ENCODE peak calls at places on chromosomes 4 and X, in ten cellular contexts. One of them, this sample, is unnamed. For H3K4me1, the result is how much of the 10 kb centered on the place peaks cover.

GRCh38 chrX:70664726-70665125 is 220.1 kb downstream of the DLG3 start:
- DNase-seq in ovary: no peak
- DNase-seq in upper lobe of left lung: no peak
- DNase-seq in tibial nerve: no peak
- DNase-seq in thyroid gland: no peak
- DNase-seq in testis: no peak
- DNase-seq in adrenal gland: no peak
- DNase-seq in IMR-90: peak
- DNase-seq in stomach: no peak
- DNase-seq in uterus: no peak
- DNase-seq in this sample: no peak

GRCh38 chr4:189912170-189912569 is 28.5 kb upstream of the FRG1 start:
- DNase-seq in adrenal gland: no peak
- DNase-seq in thyroid gland: no peak
- DNase-seq in IMR-90: no peak
- DNase-seq in ovary: no peak
- DNase-seq in uterus: no peak
- DNase-seq in upper lobe of left lung: no peak
- DNase-seq in tibial nerve: no peak
- DNase-seq in stomach: no peak
- DNase-seq in testis: no peak
- DNase-seq in this sample: no peak

GRCh38 chr4:148059617-148060180 is 327.8 kb downstream of the ARHGAP10 start:
- DNase-seq in ovary: no peak
- DNase-seq in upper lobe of left lung: no peak
- DNase-seq in testis: no peak
- DNase-seq in IMR-90: no peak
- DNase-seq in thyroid gland: no peak
- DNase-seq in adrenal gland: no peak
- DNase-seq in stomach: no peak
- DNase-seq in tibial nerve: no peak
- DNase-seq in uterus: no peak
- DNase-seq in this sample: no peak

GRCh38 chr4:187612211-187612780 is 383.3 kb upstream of the ZFP42 start:
- DNase-seq in adrenal gland: no peak
- DNase-seq in upper lobe of left lung: no peak
- DNase-seq in uterus: no peak
- DNase-seq in tibial nerve: no peak
- DNase-seq in stomach: no peak
- DNase-seq in ovary: no peak
- DNase-seq in testis: no peak
- DNase-seq in IMR-90: peak
- DNase-seq in thyroid gland: no peak
- DNase-seq in this sample: no peak

GRCh38 chrX:131405497-131405896 is 116.4 kb upstream of the IGSF1 start:
- DNase-seq in uterus: no peak
- DNase-seq in tibial nerve: no peak
- DNase-seq in upper lobe of left lung: no peak
- DNase-seq in ovary: no peak
- DNase-seq in adrenal gland: no peak
- DNase-seq in thyroid gland: no peak
- DNase-seq in stomach: no peak
- DNase-seq in testis: no peak
- DNase-seq in IMR-90: no peak
- DNase-seq in this sample: no peak

GRCh38 chr4:15040916-15041463 is 38.7 kb downstream of the CPEB2 start:
- DNase-seq in adrenal gland: no peak
- DNase-seq in tibial nerve: no peak
- DNase-seq in uterus: no peak
- DNase-seq in upper lobe of left lung: peak
- DNase-seq in IMR-90: peak
- DNase-seq in stomach: no peak
- DNase-seq in thyroid gland: no peak
- DNase-seq in testis: no peak
- DNase-seq in ovary: no peak
- DNase-seq in this sample: no peak

GRCh38 chr4:129545599-129546278 is 449.8 kb downstream of the C4orf33 start:
- DNase-seq in stomach: peak
- DNase-seq in upper lobe of left lung: no peak
- DNase-seq in uterus: peak
- DNase-seq in thyroid gland: peak
- DNase-seq in IMR-90: no peak
- DNase-seq in tibial nerve: peak
- DNase-seq in ovary: peak
- DNase-seq in adrenal gland: peak
- DNase-seq in testis: peak
- DNase-seq in this sample: no peak

GRCh38 chr4:163523791-163524365 is 29.4 kb downstream of the TMA16 start:
- DNase-seq in ovary: no peak
- DNase-seq in upper lobe of left lung: no peak
- DNase-seq in uterus: no peak
- DNase-seq in tibial nerve: no peak
- DNase-seq in testis: no peak
- DNase-seq in IMR-90: no peak
- DNase-seq in adrenal gland: no peak
- DNase-seq in thyroid gland: no peak
- DNase-seq in stomach: no peak
- DNase-seq in this sample: no peak

DNA sequence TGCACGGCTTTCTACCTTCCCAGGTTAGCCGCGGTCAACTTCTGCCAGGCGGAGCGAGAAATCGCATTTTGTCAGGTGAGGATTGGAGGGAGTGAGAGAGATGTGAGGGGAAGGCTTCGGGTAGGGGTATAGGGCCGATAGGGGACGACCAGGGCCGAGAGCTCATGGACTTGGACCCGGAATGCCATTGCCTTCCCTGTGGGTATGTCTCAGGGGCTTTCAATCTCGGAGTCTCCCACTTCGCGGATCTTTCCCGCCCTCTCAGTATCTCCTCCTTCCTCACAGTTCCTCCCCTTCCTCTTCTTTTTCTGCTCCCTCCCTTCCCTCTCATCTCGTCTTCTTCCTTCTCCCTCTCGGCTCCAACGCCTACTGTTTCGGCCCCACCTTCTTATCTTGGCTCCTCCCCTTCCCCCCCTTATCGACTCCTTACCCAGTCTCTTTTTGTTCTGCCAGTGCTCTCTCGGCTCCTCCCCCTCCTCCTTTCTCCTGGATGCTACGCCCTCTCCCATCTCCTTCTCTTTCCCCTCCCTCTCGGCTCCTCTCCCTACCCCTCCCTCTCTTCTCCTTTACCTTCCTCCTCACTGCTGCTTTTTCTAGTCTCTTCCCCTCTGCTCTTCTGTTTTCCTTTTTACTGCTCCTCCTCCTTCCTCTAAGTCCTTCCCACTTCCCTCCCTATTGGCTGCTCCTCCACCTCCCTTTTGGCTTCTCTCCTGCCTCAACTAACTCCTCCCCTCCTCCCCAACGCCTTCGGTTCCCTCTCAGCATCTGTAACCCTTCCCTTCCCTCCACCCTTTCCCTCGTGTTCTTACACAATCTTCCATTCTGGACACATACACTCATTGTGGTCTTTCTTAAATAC is 29.4 kb upstream of the RBMX start:
- DNase-seq in tibial nerve: peak
- DNase-seq in adrenal gland: peak
- DNase-seq in stomach: peak
- DNase-seq in uterus: peak
- DNase-seq in IMR-90: peak
- DNase-seq in testis: peak
- DNase-seq in upper lobe of left lung: no peak
- DNase-seq in thyroid gland: peak
- DNase-seq in ovary: peak
- DNase-seq in this sample: peak
- TF ChIP-seq POLR2A in tibial nerve: no peak
- TF ChIP-seq POLR2A in adrenal gland: no peak
- TF ChIP-seq POLR2A in stomach: no peak
- TF ChIP-seq POLR2A in uterus: peak
- TF ChIP-seq POLR2A in IMR-90: no peak
- TF ChIP-seq POLR2A in testis: no peak
- TF ChIP-seq POLR2A in upper lobe of left lung: peak
- TF ChIP-seq POLR2A in thyroid gland: peak
- TF ChIP-seq POLR2A in ovary: peak
- TF ChIP-seq POLR2A in this sample: no peak

DNA sequence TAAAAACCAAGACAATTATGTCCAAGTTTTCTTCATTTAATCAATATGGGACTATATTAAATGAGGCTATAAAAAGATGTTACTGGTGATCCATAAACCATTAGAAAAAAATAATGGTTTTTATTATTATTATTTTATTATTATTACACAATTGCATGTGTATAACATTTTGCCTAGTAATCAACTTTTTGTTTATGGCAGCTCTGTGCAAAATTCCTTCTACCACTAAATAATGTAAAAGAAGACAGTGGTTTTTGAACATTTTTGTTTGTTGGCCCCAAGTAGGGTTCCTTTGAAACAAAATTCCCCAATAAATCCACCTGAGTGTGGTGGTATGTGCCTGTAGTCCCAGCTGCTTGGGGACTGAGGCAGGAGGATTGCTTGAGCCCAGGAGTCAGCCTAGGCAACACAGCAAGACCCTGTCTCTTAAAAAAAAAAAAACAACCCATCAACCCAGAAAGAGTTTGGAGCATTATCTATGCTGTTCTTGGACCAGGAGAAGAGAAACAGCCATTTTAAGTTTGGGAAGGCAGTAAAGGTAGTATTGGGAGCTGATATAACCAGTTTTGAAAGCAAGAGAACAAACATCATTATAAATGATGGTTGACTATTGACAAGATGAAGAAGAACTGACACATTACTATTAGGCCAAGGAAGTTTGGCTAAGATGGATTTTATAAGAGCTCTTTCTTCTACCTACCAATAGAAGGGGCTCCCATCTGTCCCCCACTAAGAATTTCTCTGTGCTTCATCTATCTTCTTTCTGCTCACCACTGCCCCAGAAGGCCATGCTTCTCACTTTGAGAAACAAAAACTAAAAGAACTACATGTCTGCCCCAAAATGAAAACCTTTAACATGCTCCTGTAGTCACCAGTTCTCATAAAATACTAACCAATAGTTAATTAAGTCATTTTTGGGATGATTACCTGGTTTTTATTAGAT is 2.2 kb downstream of the TMEM156 start:
- DNase-seq in thyroid gland: no peak
- DNase-seq in adrenal gland: no peak
- DNase-seq in testis: no peak
- DNase-seq in stomach: no peak
- DNase-seq in tibial nerve: no peak
- DNase-seq in ovary: no peak
- DNase-seq in uterus: no peak
- DNase-seq in upper lobe of left lung: no peak
- DNase-seq in IMR-90: no peak
- DNase-seq in this sample: no peak
- H3K4me1 ChIP-seq in thyroid gland: under half
- H3K4me1 ChIP-seq in adrenal gland: under half
- H3K4me1 ChIP-seq in testis: under half
- H3K4me1 ChIP-seq in stomach: under half
- H3K4me1 ChIP-seq in tibial nerve: under half
- H3K4me1 ChIP-seq in ovary: under half
- H3K4me1 ChIP-seq in uterus: under half
- H3K4me1 ChIP-seq in upper lobe of left lung: under half
- H3K4me1 ChIP-seq in IMR-90: under half
- H3K4me1 ChIP-seq in this sample: under half

DNA sequence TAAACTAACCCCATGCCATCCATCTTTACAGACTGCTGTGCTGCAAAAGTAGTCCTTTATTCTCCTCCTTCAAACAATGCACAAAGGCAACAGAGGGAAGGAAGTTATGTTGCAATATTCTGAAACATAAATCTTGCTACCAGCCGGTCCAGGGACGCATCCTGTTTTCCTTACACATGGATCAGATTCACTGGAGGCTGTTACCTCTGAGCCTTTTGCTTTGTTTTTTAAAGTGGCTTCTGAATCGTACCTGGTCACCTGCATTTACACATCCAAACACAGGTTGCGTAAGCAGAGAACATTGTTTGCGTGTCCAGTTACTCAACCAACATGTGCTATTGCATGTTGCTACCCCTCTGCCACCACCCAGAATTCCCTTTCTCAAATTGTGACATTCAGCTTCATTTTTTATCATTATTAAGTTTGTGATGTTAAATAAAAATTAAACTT is 8.8 kb downstream of the PPARGC1A start:
- DNase-seq in stomach: no peak
- DNase-seq in IMR-90: no peak
- DNase-seq in uterus: no peak
- DNase-seq in upper lobe of left lung: no peak
- DNase-seq in tibial nerve: no peak
- DNase-seq in ovary: no peak
- DNase-seq in adrenal gland: peak
- DNase-seq in testis: peak
- DNase-seq in thyroid gland: peak
- DNase-seq in this sample: no peak
- TF ChIP-seq POLR2A in stomach: no peak
- TF ChIP-seq POLR2A in IMR-90: no peak
- TF ChIP-seq POLR2A in uterus: no peak
- TF ChIP-seq POLR2A in upper lobe of left lung: no peak
- TF ChIP-seq POLR2A in tibial nerve: no peak
- TF ChIP-seq POLR2A in ovary: no peak
- TF ChIP-seq POLR2A in adrenal gland: no peak
- TF ChIP-seq POLR2A in testis: no peak
- TF ChIP-seq POLR2A in thyroid gland: peak
- TF ChIP-seq POLR2A in this sample: no peak

GRCh38 chr4:40149960-40150385 is 46.9 kb upstream of the RHOH start:
- DNase-seq in ovary: peak
- DNase-seq in testis: peak
- DNase-seq in stomach: peak
- DNase-seq in tibial nerve: peak
- DNase-seq in adrenal gland: peak
- DNase-seq in upper lobe of left lung: no peak
- DNase-seq in IMR-90: peak
- DNase-seq in thyroid gland: peak
- DNase-seq in uterus: peak
- DNase-seq in this sample: no peak

GRCh38 chr4:40150932-40151331 is 45.9 kb upstream of the RHOH start:
- DNase-seq in tibial nerve: no peak
- DNase-seq in IMR-90: peak
- DNase-seq in stomach: no peak
- DNase-seq in thyroid gland: no peak
- DNase-seq in testis: no peak
- DNase-seq in uterus: no peak
- DNase-seq in upper lobe of left lung: no peak
- DNase-seq in ovary: no peak
- DNase-seq in adrenal gland: no peak
- DNase-seq in this sample: no peak

GRCh38 chr4:40157444-40157843 is 39.4 kb upstream of the RHOH start:
- DNase-seq in tibial nerve: no peak
- DNase-seq in uterus: no peak
- DNase-seq in stomach: no peak
- DNase-seq in ovary: no peak
- DNase-seq in testis: no peak
- DNase-seq in upper lobe of left lung: no peak
- DNase-seq in IMR-90: no peak
- DNase-seq in thyroid gland: no peak
- DNase-seq in adrenal gland: no peak
- DNase-seq in this sample: no peak

DNA sequence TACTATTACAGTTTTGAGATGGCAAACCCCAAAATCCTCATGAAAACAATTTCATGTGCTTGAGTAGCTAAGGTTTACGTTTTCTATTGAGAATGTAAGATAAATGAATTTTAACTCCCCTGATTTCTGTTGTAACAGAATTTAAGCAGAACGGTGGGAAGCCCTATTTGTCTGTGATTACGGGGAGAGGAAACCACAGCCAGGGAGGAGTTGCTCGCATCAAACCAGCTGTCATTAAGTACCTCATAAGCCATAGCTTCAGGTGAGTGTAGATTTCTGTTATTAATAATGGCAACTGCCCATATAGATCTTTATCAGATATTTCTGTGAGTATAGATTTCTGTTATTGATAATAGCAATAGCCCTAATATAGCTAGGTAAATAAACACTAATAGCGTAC is 44.2 kb upstream of the RHOH start:
- DNase-seq in thyroid gland: no peak
- DNase-seq in upper lobe of left lung: no peak
- DNase-seq in testis: no peak
- DNase-seq in ovary: no peak
- DNase-seq in adrenal gland: no peak
- DNase-seq in stomach: no peak
- DNase-seq in tibial nerve: no peak
- DNase-seq in IMR-90: no peak
- DNase-seq in uterus: no peak
- DNase-seq in this sample: no peak
- H3K4me1 ChIP-seq in thyroid gland: under half
- H3K4me1 ChIP-seq in upper lobe of left lung: under half
- H3K4me1 ChIP-seq in testis: under half
- H3K4me1 ChIP-seq in ovary: under half
- H3K4me1 ChIP-seq in adrenal gland: under half
- H3K4me1 ChIP-seq in stomach: under half
- H3K4me1 ChIP-seq in tibial nerve: under half
- H3K4me1 ChIP-seq in IMR-90: under half
- H3K4me1 ChIP-seq in uterus: under half
- H3K4me1 ChIP-seq in this sample: under half

This sample was measured in esophagus muscularis mucosa.